ENCODE peak calls at places on chromosomes 7 and 10, in seven cellular contexts. E is effector memory CD4-positive, alpha-beta T cell; N is GM23248; R is right lobe of liver; Y is endothelial cell of umbilical vein; G is heart right ventricle; D is MM.1S. J is an unnamed sample.

GRCh38 chr10:23344251-23344841 is at the start of gene C10orf67:
- DNase-seq in E (no peak), N (peak; percentile 46), R (no peak), Y (no peak), G (peak; percentile 43), D (no peak), J (peak; percentile 51)

GRCh38 chr7:12715372-12716133 is 28.1 kb downstream of the ARL4A start:
- DNase-seq in E (no peak), N (peak; percentile 95), R (no peak), Y (peak; percentile 96), G (peak; percentile 71), D (no peak), J (peak; percentile 67)

GRCh38 chr10:43064331-43065075 is 12.4 kb upstream of the RET start:
- DNase-seq in E (no peak), N (no peak), R (no peak), Y (no peak), G (no peak), D (no peak), J (no peak)

GRCh38 chr10:26479766-26480492 is 41.8 kb downstream of the APBB1IP start:
- DNase-seq in E (no peak), N (no peak), R (peak; percentile 56), Y (no peak), G (no peak), D (no peak), J (peak; percentile 87)

GRCh38 chr7:104767826-104768536 is 246.0 kb upstream of the KMT2E start:
- DNase-seq in E (no peak), N (no peak), R (no peak), Y (no peak), G (no peak), D (no peak), J (no peak)

GRCh38 chr10:7410800-7411670 is at the start of gene SFMBT2:
- DNase-seq in E (peak; percentile 54), N (peak; percentile 77), R (peak; percentile 71), Y (peak; percentile 65), G (peak; percentile 64), D (peak; percentile 79), J (peak; percentile 52)

GRCh38 chr7:76048668-76048988 is 722 bp downstream of the MDH2 start:
- DNase-seq in E (peak; percentile 5), N (no peak), R (no peak), Y (no peak), G (no peak), D (peak; percentile 59), J (no peak)

GRCh38 chr7:82012453-82012852 is 242.6 kb upstream of the HGF start:
- DNase-seq in E (no peak), N (no peak), R (no peak), Y (no peak), G (no peak), D (no peak), J (no peak)

GRCh38 chr7:144378651-144379050 is 23.4 kb downstream of the ARHGEF5 start:
- DNase-seq in E (no peak), N (no peak), R (no peak), Y (no peak), G (no peak), D (no peak), J (no peak)

GRCh38 chr10:114885430-114885829 is 52.6 kb upstream of the TRUB1 start:
- DNase-seq in E (no peak), N (no peak), R (no peak), Y (no peak), G (no peak), D (no peak), J (no peak)

GRCh38 chr10:67433276-67433675 is 262.7 kb downstream of the CTNNA3 start:
- DNase-seq in E (no peak), N (no peak), R (no peak), Y (no peak), G (no peak), D (no peak), J (no peak)

GRCh38 chr10:93152136-93152535 is 78.4 kb downstream of the CYP26A1 start:
- DNase-seq in E (no peak), N (peak; percentile 86), R (no peak), Y (no peak), G (no peak), D (no peak), J (no peak)

GRCh38 chr10:12533723-12534122 is 184.4 kb downstream of the CAMK1D start:
- DNase-seq in E (no peak), N (no peak), R (no peak), Y (no peak), G (no peak), D (no peak), J (no peak)

GRCh38 chr10:4770766-4771553 is 55.0 kb upstream of the AKR1E2 start:
- DNase-seq in E (no peak), N (peak; percentile 95), R (no peak), Y (peak; percentile 97), G (no peak), D (no peak), J (no peak)

GRCh38 chr10:90642650-90643049 is 215.2 kb downstream of the HTR7 start:
- DNase-seq in E (no peak), N (no peak), R (no peak), Y (no peak), G (no peak), D (no peak), J (no peak)

GRCh38 chr10:131620314-131620713 is 280.5 kb upstream of the PPP2R2D start:
- DNase-seq in E (no peak), N (no peak), R (no peak), Y (no peak), G (no peak), D (no peak), J (no peak)

GRCh38 chr7:2274666-2275065 is 32.6 kb downstream of the NUDT1 start:
- DNase-seq in E (no peak), N (no peak), R (no peak), Y (no peak), G (no peak), D (no peak), J (no peak)

GRCh38 chr7:92425311-92425947 is 21.9 kb upstream of the GATAD1 start:
- DNase-seq in E (no peak), N (peak; percentile 33), R (no peak), Y (no peak), G (no peak), D (peak; percentile 24), J (no peak)

GRCh38 chr7:12570148-12570528 is 382 bp upstream of the SCIN start:
- DNase-seq in E (no peak), N (peak; percentile 54), R (no peak), Y (no peak), G (no peak), D (peak; percentile 47), J (no peak)

GRCh38 chr10:9656386-9656785 is 1361.3 kb upstream of the CELF2 start:
- DNase-seq in E (no peak), N (no peak), R (no peak), Y (no peak), G (no peak), D (no peak), J (no peak)

GRCh38 chr7:139108256-139109187 is 998 bp downstream of the ZC3HAV1 start:
- DNase-seq in E (no peak), N (peak; percentile 55), R (peak; percentile 62), Y (peak; percentile 40), G (peak; percentile 13), D (peak; percentile 46), J (no peak)

GRCh38 chr7:139105037-139105382 is 4.5 kb downstream of the ZC3HAV1 start:
- DNase-seq in E (no peak), N (no peak), R (no peak), Y (no peak), G (no peak), D (peak; percentile 38), J (no peak)

GRCh38 chr7:139109188-139109982 is at the start of gene ZC3HAV1:
- DNase-seq in E (peak; percentile 87), N (peak; percentile 91), R (peak; percentile 94), Y (peak; percentile 79), G (peak; percentile 91), D (peak; percentile 97), J (peak; percentile 91)

GRCh38 chr7:139109983-139110411 is 477 bp upstream of the ZC3HAV1 start:
- DNase-seq in E (no peak), N (no peak), R (no peak), Y (no peak), G (no peak), D (no peak), J (no peak)

GRCh38 chr7:139106959-139107358 is 2.6 kb downstream of the ZC3HAV1 start:
- DNase-seq in E (no peak), N (peak; percentile 10), R (no peak), Y (no peak), G (no peak), D (peak; percentile 48), J (no peak)
- H3K4me1 ChIP-seq in E (peaks cover 26% of the 10 kb centered on the region), N (peaks cover 15% of the 10 kb centered on the region), R (peaks cover 33% of the 10 kb centered on the region), Y (peaks cover 22% of the 10 kb centered on the region), G (peaks cover 50% of the 10 kb centered on the region), D (peaks cover 8% of the 10 kb centered on the region), J (peaks cover 43% of the 10 kb centered on the region)

GRCh38 chr7:10707519-10707918 is 266.2 kb upstream of the PHF14 start:
- DNase-seq in E (no peak), N (no peak), R (no peak), Y (no peak), G (no peak), D (peak; percentile 48), J (no peak)
- H3K4me3 ChIP-seq in E (no peak overlapping the region), N (no peak overlapping the region), R (no peak overlapping the region), Y (no peak overlapping the region), G (no peak overlapping the region), D (no peak overlapping the region), J (no peak overlapping the region)

GRCh38 chr7:128835790-128836641 is 5.8 kb downstream of the FLNC start:
- DNase-seq in E (no peak), N (peak; percentile 87), R (no peak), Y (no peak), G (peak; percentile 51), D (no peak), J (no peak)
- H3K4me1 ChIP-seq in E (peaks cover 4% of the 10 kb centered on the region), N (peaks cover 19% of the 10 kb centered on the region), R (no peaks in the 10 kb centered on the region), Y (peaks cover 26% of the 10 kb centered on the region), G (peaks cover 79% of the 10 kb centered on the region), D (no peaks in the 10 kb centered on the region), J (peaks cover 13% of the 10 kb centered on the region)

GRCh38 chr7:19112290-19113000 is 5.0 kb downstream of the TWIST1 start:
- DNase-seq in E (no peak), N (peak; percentile 74), R (no peak), Y (no peak), G (no peak), D (no peak), J (no peak)
- H3K4me3 ChIP-seq in E (no peak overlapping the region), N (peak overlapping the region; percentile 88), R (no peak overlapping the region), Y (no peak overlapping the region), G (peak overlapping the region; percentile 43), D (no peak overlapping the region), J (no peak overlapping the region)

GRCh38 chr7:100825760-100826545 is 1.4 kb downstream of the EPHB4 start:
- DNase-seq in E (no peak), N (peak; percentile 64), R (peak; percentile 42), Y (peak; percentile 47), G (no peak), D (no peak), J (no peak)
- H3K4me1 ChIP-seq in E (peaks cover 19% of the 10 kb centered on the region), N (peaks cover 14% of the 10 kb centered on the region), R (peaks cover 60% of the 10 kb centered on the region), Y (peaks cover 23% of the 10 kb centered on the region), G (peaks cover 43% of the 10 kb centered on the region), D (no peaks in the 10 kb centered on the region), J (peaks cover 20% of the 10 kb centered on the region)